ENCODE peak calls at places on chromosomes 12 and 14, in eight cellular contexts. One of them, this sample, is unnamed.
A peak's percentile ranks its signal among the peaks of the same experiment; 100 is the strongest.

GRCh38 chr14:94707494-94707893 is 62.4 kb downstream of the GSC start:
- DNase-seq in NCI-H524 treated with DMSO at 0.1 percent for 48 hours: no peak
- DNase-seq in upper lobe of right lung: no peak
- DNase-seq in C1 segment of cervical spinal cord: no peak
- DNase-seq in activated naive CD4-positive, alpha-beta T cell treated with anti-CD3 and anti-CD28 coated beads, Interleukin-2, amount 50 U/mL, for 16 hours: no peak
- DNase-seq in nucleus accumbens: no peak
- DNase-seq in activated CD4-positive, alpha-beta T cell treated with anti-CD3 and anti-CD28 coated beads, Interleukin-2, amount 10 ng/mL, durations not matched to agents 7 days and 5 days: no peak
- DNase-seq in caudate nucleus: no peak
- DNase-seq in this sample: no peak

GRCh38 chr14:64806202-64806861 is 73.4 kb downstream of the SPTB start:
- DNase-seq in activated naive CD4-positive, alpha-beta T cell treated with anti-CD3 and anti-CD28 coated beads, Interleukin-2, amount 50 U/mL, for 16 hours: no peak
- DNase-seq in caudate nucleus: no peak
- DNase-seq in C1 segment of cervical spinal cord: no peak
- DNase-seq in upper lobe of right lung: peak; percentile 64
- DNase-seq in activated CD4-positive, alpha-beta T cell treated with anti-CD3 and anti-CD28 coated beads, Interleukin-2, amount 10 ng/mL, durations not matched to agents 7 days and 5 days: no peak
- DNase-seq in nucleus accumbens: no peak
- DNase-seq in NCI-H524 treated with DMSO at 0.1 percent for 48 hours: no peak
- DNase-seq in this sample: no peak

GRCh38 chr14:67674139-67674479 is 323 bp downstream of the VTI1B start:
- DNase-seq in activated CD4-positive, alpha-beta T cell treated with anti-CD3 and anti-CD28 coated beads, Interleukin-2, amount 10 ng/mL, durations not matched to agents 7 days and 5 days: peak; percentile 56
- DNase-seq in nucleus accumbens: peak; percentile 60
- DNase-seq in upper lobe of right lung: peak; percentile 87
- DNase-seq in C1 segment of cervical spinal cord: no peak
- DNase-seq in activated naive CD4-positive, alpha-beta T cell treated with anti-CD3 and anti-CD28 coated beads, Interleukin-2, amount 50 U/mL, for 16 hours: peak; percentile 54
- DNase-seq in caudate nucleus: peak; percentile 51
- DNase-seq in NCI-H524 treated with DMSO at 0.1 percent for 48 hours: peak; percentile 37
- DNase-seq in this sample: peak; percentile 68

GRCh38 chr14:49505026-49505766 is 81.0 kb downstream of the RPS29 start:
- DNase-seq in upper lobe of right lung: no peak
- DNase-seq in C1 segment of cervical spinal cord: no peak
- DNase-seq in nucleus accumbens: no peak
- DNase-seq in NCI-H524 treated with DMSO at 0.1 percent for 48 hours: no peak
- DNase-seq in activated CD4-positive, alpha-beta T cell treated with anti-CD3 and anti-CD28 coated beads, Interleukin-2, amount 10 ng/mL, durations not matched to agents 7 days and 5 days: no peak
- DNase-seq in caudate nucleus: no peak
- DNase-seq in activated naive CD4-positive, alpha-beta T cell treated with anti-CD3 and anti-CD28 coated beads, Interleukin-2, amount 50 U/mL, for 16 hours: no peak
- DNase-seq in this sample: no peak

GRCh38 chr12:6953417-6954315 is 2.5 kb downstream of the PTPN6 start:
- DNase-seq in upper lobe of right lung: peak; percentile 77
- DNase-seq in activated naive CD4-positive, alpha-beta T cell treated with anti-CD3 and anti-CD28 coated beads, Interleukin-2, amount 50 U/mL, for 16 hours: peak; percentile 66
- DNase-seq in C1 segment of cervical spinal cord: no peak
- DNase-seq in nucleus accumbens: no peak
- DNase-seq in caudate nucleus: peak; percentile 54
- DNase-seq in activated CD4-positive, alpha-beta T cell treated with anti-CD3 and anti-CD28 coated beads, Interleukin-2, amount 10 ng/mL, durations not matched to agents 7 days and 5 days: peak; percentile 88
- DNase-seq in NCI-H524 treated with DMSO at 0.1 percent for 48 hours: no peak
- DNase-seq in this sample: peak; percentile 88

GRCh38 chr12:46832084-46832704 is 6.4 kb upstream of the SLC38A4 start:
- DNase-seq in nucleus accumbens: no peak
- DNase-seq in C1 segment of cervical spinal cord: no peak
- DNase-seq in upper lobe of right lung: no peak
- DNase-seq in activated naive CD4-positive, alpha-beta T cell treated with anti-CD3 and anti-CD28 coated beads, Interleukin-2, amount 50 U/mL, for 16 hours: no peak
- DNase-seq in NCI-H524 treated with DMSO at 0.1 percent for 48 hours: no peak
- DNase-seq in activated CD4-positive, alpha-beta T cell treated with anti-CD3 and anti-CD28 coated beads, Interleukin-2, amount 10 ng/mL, durations not matched to agents 7 days and 5 days: no peak
- DNase-seq in caudate nucleus: no peak
- DNase-seq in this sample: no peak

GRCh38 chr12:124160102-124160501 is 134.8 kb upstream of the RFLNA start:
- DNase-seq in upper lobe of right lung: no peak
- DNase-seq in activated naive CD4-positive, alpha-beta T cell treated with anti-CD3 and anti-CD28 coated beads, Interleukin-2, amount 50 U/mL, for 16 hours: no peak
- DNase-seq in caudate nucleus: no peak
- DNase-seq in activated CD4-positive, alpha-beta T cell treated with anti-CD3 and anti-CD28 coated beads, Interleukin-2, amount 10 ng/mL, durations not matched to agents 7 days and 5 days: no peak
- DNase-seq in C1 segment of cervical spinal cord: no peak
- DNase-seq in nucleus accumbens: no peak
- DNase-seq in NCI-H524 treated with DMSO at 0.1 percent for 48 hours: no peak
- DNase-seq in this sample: no peak

GRCh38 chr12:67595365-67595764 is 53.2 kb upstream of the DYRK2 start:
- DNase-seq in caudate nucleus: no peak
- DNase-seq in activated naive CD4-positive, alpha-beta T cell treated with anti-CD3 and anti-CD28 coated beads, Interleukin-2, amount 50 U/mL, for 16 hours: no peak
- DNase-seq in C1 segment of cervical spinal cord: no peak
- DNase-seq in nucleus accumbens: no peak
- DNase-seq in NCI-H524 treated with DMSO at 0.1 percent for 48 hours: no peak
- DNase-seq in upper lobe of right lung: no peak
- DNase-seq in activated CD4-positive, alpha-beta T cell treated with anti-CD3 and anti-CD28 coated beads, Interleukin-2, amount 10 ng/mL, durations not matched to agents 7 days and 5 days: no peak
- DNase-seq in this sample: no peak

GRCh38 chr14:38958589-38958988 is 144.4 kb downstream of the SEC23A start:
- DNase-seq in NCI-H524 treated with DMSO at 0.1 percent for 48 hours: no peak
- DNase-seq in activated CD4-positive, alpha-beta T cell treated with anti-CD3 and anti-CD28 coated beads, Interleukin-2, amount 10 ng/mL, durations not matched to agents 7 days and 5 days: no peak
- DNase-seq in C1 segment of cervical spinal cord: no peak
- DNase-seq in caudate nucleus: no peak
- DNase-seq in upper lobe of right lung: no peak
- DNase-seq in activated naive CD4-positive, alpha-beta T cell treated with anti-CD3 and anti-CD28 coated beads, Interleukin-2, amount 50 U/mL, for 16 hours: no peak
- DNase-seq in nucleus accumbens: no peak
- DNase-seq in this sample: no peak

GRCh38 chr14:85217412-85217811 is 312.5 kb upstream of the FLRT2 start:
- DNase-seq in activated CD4-positive, alpha-beta T cell treated with anti-CD3 and anti-CD28 coated beads, Interleukin-2, amount 10 ng/mL, durations not matched to agents 7 days and 5 days: no peak
- DNase-seq in activated naive CD4-positive, alpha-beta T cell treated with anti-CD3 and anti-CD28 coated beads, Interleukin-2, amount 50 U/mL, for 16 hours: no peak
- DNase-seq in caudate nucleus: no peak
- DNase-seq in nucleus accumbens: no peak
- DNase-seq in NCI-H524 treated with DMSO at 0.1 percent for 48 hours: no peak
- DNase-seq in upper lobe of right lung: no peak
- DNase-seq in C1 segment of cervical spinal cord: no peak
- DNase-seq in this sample: no peak

GRCh38 chr14:67510836-67511235 is 22.3 kb upstream of the PLEKHH1 start:
- DNase-seq in activated naive CD4-positive, alpha-beta T cell treated with anti-CD3 and anti-CD28 coated beads, Interleukin-2, amount 50 U/mL, for 16 hours: no peak
- DNase-seq in activated CD4-positive, alpha-beta T cell treated with anti-CD3 and anti-CD28 coated beads, Interleukin-2, amount 10 ng/mL, durations not matched to agents 7 days and 5 days: no peak
- DNase-seq in C1 segment of cervical spinal cord: no peak
- DNase-seq in NCI-H524 treated with DMSO at 0.1 percent for 48 hours: no peak
- DNase-seq in upper lobe of right lung: no peak
- DNase-seq in nucleus accumbens: no peak
- DNase-seq in caudate nucleus: no peak
- DNase-seq in this sample: no peak

GRCh38 chr14:101228949-101229541 is 325.5 kb upstream of the RTL1 start:
- DNase-seq in nucleus accumbens: no peak
- DNase-seq in NCI-H524 treated with DMSO at 0.1 percent for 48 hours: no peak
- DNase-seq in upper lobe of right lung: no peak
- DNase-seq in activated naive CD4-positive, alpha-beta T cell treated with anti-CD3 and anti-CD28 coated beads, Interleukin-2, amount 50 U/mL, for 16 hours: no peak
- DNase-seq in caudate nucleus: no peak
- DNase-seq in C1 segment of cervical spinal cord: no peak
- DNase-seq in activated CD4-positive, alpha-beta T cell treated with anti-CD3 and anti-CD28 coated beads, Interleukin-2, amount 10 ng/mL, durations not matched to agents 7 days and 5 days: no peak
- DNase-seq in this sample: peak; percentile 56

GRCh38 chr12:15164997-15165659 is 56.1 kb downstream of the RERG start:
- DNase-seq in nucleus accumbens: no peak
- DNase-seq in caudate nucleus: no peak
- DNase-seq in activated naive CD4-positive, alpha-beta T cell treated with anti-CD3 and anti-CD28 coated beads, Interleukin-2, amount 50 U/mL, for 16 hours: no peak
- DNase-seq in upper lobe of right lung: no peak
- DNase-seq in NCI-H524 treated with DMSO at 0.1 percent for 48 hours: no peak
- DNase-seq in activated CD4-positive, alpha-beta T cell treated with anti-CD3 and anti-CD28 coated beads, Interleukin-2, amount 10 ng/mL, durations not matched to agents 7 days and 5 days: no peak
- DNase-seq in C1 segment of cervical spinal cord: no peak
- DNase-seq in this sample: no peak

GRCh38 chr12:50715174-50715573 is 48.7 kb upstream of the ATF1 start:
- DNase-seq in upper lobe of right lung: no peak
- DNase-seq in activated naive CD4-positive, alpha-beta T cell treated with anti-CD3 and anti-CD28 coated beads, Interleukin-2, amount 50 U/mL, for 16 hours: no peak
- DNase-seq in nucleus accumbens: no peak
- DNase-seq in caudate nucleus: no peak
- DNase-seq in activated CD4-positive, alpha-beta T cell treated with anti-CD3 and anti-CD28 coated beads, Interleukin-2, amount 10 ng/mL, durations not matched to agents 7 days and 5 days: no peak
- DNase-seq in NCI-H524 treated with DMSO at 0.1 percent for 48 hours: no peak
- DNase-seq in C1 segment of cervical spinal cord: no peak
- DNase-seq in this sample: no peak

GRCh38 chr12:15005064-15005463 is 32.2 kb downstream of the PDE6H start:
- DNase-seq in activated naive CD4-positive, alpha-beta T cell treated with anti-CD3 and anti-CD28 coated beads, Interleukin-2, amount 50 U/mL, for 16 hours: no peak
- DNase-seq in nucleus accumbens: no peak
- DNase-seq in NCI-H524 treated with DMSO at 0.1 percent for 48 hours: peak; percentile 94
- DNase-seq in C1 segment of cervical spinal cord: no peak
- DNase-seq in upper lobe of right lung: no peak
- DNase-seq in activated CD4-positive, alpha-beta T cell treated with anti-CD3 and anti-CD28 coated beads, Interleukin-2, amount 10 ng/mL, durations not matched to agents 7 days and 5 days: no peak
- DNase-seq in caudate nucleus: no peak
- DNase-seq in this sample: no peak

GRCh38 chr12:116919247-116919671 is 8.5 kb downstream of the FBXW8 start:
- DNase-seq in caudate nucleus: no peak
- DNase-seq in NCI-H524 treated with DMSO at 0.1 percent for 48 hours: no peak
- DNase-seq in C1 segment of cervical spinal cord: no peak
- DNase-seq in nucleus accumbens: no peak
- DNase-seq in upper lobe of right lung: no peak
- DNase-seq in activated CD4-positive, alpha-beta T cell treated with anti-CD3 and anti-CD28 coated beads, Interleukin-2, amount 10 ng/mL, durations not matched to agents 7 days and 5 days: no peak
- DNase-seq in activated naive CD4-positive, alpha-beta T cell treated with anti-CD3 and anti-CD28 coated beads, Interleukin-2, amount 50 U/mL, for 16 hours: no peak
- DNase-seq in this sample: no peak

GRCh38 chr12:51871918-51872688 is 15.8 kb upstream of the ANKRD33 start:
- DNase-seq in C1 segment of cervical spinal cord: no peak
- DNase-seq in activated CD4-positive, alpha-beta T cell treated with anti-CD3 and anti-CD28 coated beads, Interleukin-2, amount 10 ng/mL, durations not matched to agents 7 days and 5 days: no peak
- DNase-seq in upper lobe of right lung: peak; percentile 38
- DNase-seq in activated naive CD4-positive, alpha-beta T cell treated with anti-CD3 and anti-CD28 coated beads, Interleukin-2, amount 50 U/mL, for 16 hours: no peak
- DNase-seq in caudate nucleus: no peak
- DNase-seq in NCI-H524 treated with DMSO at 0.1 percent for 48 hours: peak; percentile 63
- DNase-seq in nucleus accumbens: no peak
- DNase-seq in this sample: no peak

GRCh38 chr14:95887351-95887750 is 10.7 kb downstream of the TUNAR start:
- DNase-seq in upper lobe of right lung: no peak
- DNase-seq in activated CD4-positive, alpha-beta T cell treated with anti-CD3 and anti-CD28 coated beads, Interleukin-2, amount 10 ng/mL, durations not matched to agents 7 days and 5 days: no peak
- DNase-seq in nucleus accumbens: no peak
- DNase-seq in C1 segment of cervical spinal cord: no peak
- DNase-seq in activated naive CD4-positive, alpha-beta T cell treated with anti-CD3 and anti-CD28 coated beads, Interleukin-2, amount 50 U/mL, for 16 hours: no peak
- DNase-seq in NCI-H524 treated with DMSO at 0.1 percent for 48 hours: no peak
- DNase-seq in caudate nucleus: no peak
- DNase-seq in this sample: no peak

GRCh38 chr12:49588761-49589516 is 16.5 kb downstream of the FAM186B start:
- DNase-seq in NCI-H524 treated with DMSO at 0.1 percent for 48 hours: no peak
- DNase-seq in C1 segment of cervical spinal cord: no peak
- DNase-seq in activated CD4-positive, alpha-beta T cell treated with anti-CD3 and anti-CD28 coated beads, Interleukin-2, amount 10 ng/mL, durations not matched to agents 7 days and 5 days: no peak
- DNase-seq in activated naive CD4-positive, alpha-beta T cell treated with anti-CD3 and anti-CD28 coated beads, Interleukin-2, amount 50 U/mL, for 16 hours: no peak
- DNase-seq in nucleus accumbens: no peak
- DNase-seq in upper lobe of right lung: no peak
- DNase-seq in caudate nucleus: no peak
- DNase-seq in this sample: no peak

GRCh38 chr14:32023540-32023939 is 53.6 kb upstream of the ARHGAP5 start:
- DNase-seq in nucleus accumbens: no peak
- DNase-seq in NCI-H524 treated with DMSO at 0.1 percent for 48 hours: no peak
- DNase-seq in C1 segment of cervical spinal cord: no peak
- DNase-seq in upper lobe of right lung: no peak
- DNase-seq in activated naive CD4-positive, alpha-beta T cell treated with anti-CD3 and anti-CD28 coated beads, Interleukin-2, amount 50 U/mL, for 16 hours: no peak
- DNase-seq in caudate nucleus: no peak
- DNase-seq in activated CD4-positive, alpha-beta T cell treated with anti-CD3 and anti-CD28 coated beads, Interleukin-2, amount 10 ng/mL, durations not matched to agents 7 days and 5 days: no peak
- DNase-seq in this sample: no peak

GRCh38 chr12:62484234-62484633 is 17.6 kb downstream of the MON2 start:
- DNase-seq in caudate nucleus: no peak
- DNase-seq in upper lobe of right lung: no peak
- DNase-seq in C1 segment of cervical spinal cord: no peak
- DNase-seq in NCI-H524 treated with DMSO at 0.1 percent for 48 hours: no peak
- DNase-seq in activated naive CD4-positive, alpha-beta T cell treated with anti-CD3 and anti-CD28 coated beads, Interleukin-2, amount 50 U/mL, for 16 hours: no peak
- DNase-seq in activated CD4-positive, alpha-beta T cell treated with anti-CD3 and anti-CD28 coated beads, Interleukin-2, amount 10 ng/mL, durations not matched to agents 7 days and 5 days: no peak
- DNase-seq in nucleus accumbens: no peak
- DNase-seq in this sample: no peak